ENCODE peak calls at places on chromosomes 6 and 20, in eight cellular contexts. C is hepatocyte, D is ovary, F is IMR-90, X is GM23248, A is mammary epithelial cell, J is breast epithelium, H is right cardiac atrium. V is an unnamed sample. For H3K27me3 and H3K4me1, the result is how much of the 10 kb centered on the place peaks cover.

GRCh38 chr6:92748131-92748530 is 671.2 kb downstream of the EPHA7 start:
- DNase-seq in X (no peak), H (no peak), F (no peak), A (no peak), J (no peak), C (no peak), D (no peak), V (no peak)

GRCh38 chr20:2708073-2708415 is 15.5 kb downstream of the EBF4 start:
- DNase-seq in F (no peak), C (no peak), H (no peak), X (no peak), D (no peak), J (no peak), A (no peak), V (no peak)

GRCh38 chr6:78462728-78463127 is 404.6 kb upstream of the IRAK1BP1 start:
- DNase-seq in A (no peak), H (no peak), D (no peak), X (no peak), J (no peak), C (no peak), F (no peak), V (no peak)

GRCh38 chr6:489762-490161 is 98.2 kb downstream of the IRF4 start:
- DNase-seq in F (no peak), J (no peak), D (no peak), A (no peak), C (no peak), X (no peak), H (no peak), V (no peak)

GRCh38 chr20:53905019-53905847 is 165.2 kb downstream of the BCAS1 start:
- DNase-seq in F (no peak), X (no peak), J (no peak), A (no peak), C (no peak), D (no peak), H (no peak), V (no peak)

GRCh38 chr6:17239260-17239659 is 41.9 kb upstream of the RBM24 start:
- DNase-seq in A (no peak), J (no peak), F (no peak), C (no peak), D (no peak), X (no peak), H (no peak), V (no peak)

GRCh38 chr20:49171928-49172327 is 16.2 kb downstream of the STAU1 start:
- DNase-seq in F (no peak), X (no peak), H (no peak), J (no peak), D (no peak), A (no peak), C (no peak), V (no peak)

GRCh38 chr6:127459231-127459641 is at the start of gene KIAA0408:
- DNase-seq in F (peak), C (peak), H (peak), A (peak), D (peak), J (no peak), X (peak), V (no peak)

GRCh38 chr6:3540253-3540820 is 83.5 kb upstream of the SLC22A23 start:
- DNase-seq in A (no peak), X (no peak), D (no peak), J (no peak), H (no peak), F (no peak), C (no peak), V (no peak)

GRCh38 chr6:46452312-46452917 is 38.8 kb downstream of the RCAN2 start:
- DNase-seq in H (no peak), A (peak), C (no peak), F (no peak), X (no peak), D (no peak), J (peak), V (no peak)

GRCh38 chr6:44304282-44305199 is 8.6 kb downstream of the AARS2 start:
- DNase-seq in F (peak), D (no peak), J (no peak), X (peak), H (peak), A (peak), C (peak), V (peak)

GRCh38 chr20:35600176-35600995 is 15.2 kb upstream of the SPAG4 start:
- DNase-seq in J (no peak), D (no peak), X (no peak), H (no peak), C (no peak), F (no peak), A (no peak), V (no peak)

GRCh38 chr6:111718326-111718725 is 112.6 kb upstream of the TRAF3IP2 start:
- DNase-seq in J (no peak), A (no peak), H (no peak), D (no peak), C (no peak), X (no peak), F (no peak), V (no peak)

GRCh38 chr20:43915209-43916072 is 789 bp downstream of the TOX2 start:
- DNase-seq in F (peak), D (peak), A (no peak), C (peak), H (no peak), X (peak), J (no peak), V (peak)

GRCh38 chr20:44526129-44526528 is 4.3 kb upstream of the SERINC3 start:
- DNase-seq in C (no peak), F (peak), X (peak), H (no peak), J (no peak), A (peak), D (no peak), V (no peak)

GRCh38 chr20:20009784-20010253 is 7.3 kb upstream of the NAA20 start:
- DNase-seq in J (no peak), H (no peak), D (no peak), A (no peak), C (no peak), F (no peak), X (peak), V (no peak)

GRCh38 chr6:124993327-124993726 is 31.1 kb downstream of the RNF217 start:
- DNase-seq in F (no peak), C (no peak), A (no peak), J (no peak), H (no peak), X (no peak), D (no peak), V (no peak)

GRCh38 chr20:9490171-9490570 is 24.2 kb upstream of the LAMP5 start:
- DNase-seq in J (no peak), X (no peak), H (no peak), D (no peak), A (no peak), F (no peak), C (no peak), V (no peak)

GRCh38 chr20:24070679-24071078 is 82.1 kb upstream of the GGTLC1 start:
- DNase-seq in J (no peak), C (no peak), F (no peak), X (no peak), A (no peak), D (no peak), H (no peak), V (no peak)

GRCh38 chr20:4592316-4593148 is 129.2 kb upstream of the PRND start:
- DNase-seq in C (peak), J (no peak), F (no peak), D (peak), H (peak), X (peak), A (peak), V (peak)

GRCh38 chr6:9499709-9500108 is 915.2 kb downstream of the TFAP2A start:
- DNase-seq in C (no peak), D (no peak), J (no peak), F (no peak), X (peak), H (no peak), A (no peak), V (no peak)

GRCh38 chr20:16052406-16052805 is 520.8 kb downstream of the KIF16B start:
- DNase-seq in X (no peak), A (no peak), D (no peak), J (no peak), H (no peak), F (no peak), C (no peak), V (no peak)

GRCh38 chr20:63782051-63782471 is 42.5 kb downstream of the SLC2A4RG start:
- DNase-seq in F (no peak), C (no peak), H (peak), A (no peak), X (no peak), J (no peak), D (no peak), V (peak)

GRCh38 chr6:125511809-125512341 is 210.1 kb upstream of the HDDC2 start:
- DNase-seq in A (no peak), D (no peak), J (no peak), X (peak), H (no peak), C (no peak), F (no peak), V (no peak)

GRCh38 chr20:58175425-58175824 is 53.0 kb downstream of the ANKRD60 start:
- DNase-seq in D (peak), J (no peak), X (no peak), C (no peak), F (no peak), H (no peak), A (no peak), V (no peak)

GRCh38 chr6:67896476-67896875 is 738.6 kb upstream of the ADGRB3 start:
- DNase-seq in H (no peak), D (no peak), X (no peak), J (no peak), F (no peak), C (no peak), A (no peak), V (no peak)

GRCh38 chr6:29792123-29793035 is 35.2 kb upstream of the HLA-G start:
- DNase-seq in D (peak), X (peak), F (no peak), C (peak), H (peak), J (peak), A (peak), V (peak)

DNA sequence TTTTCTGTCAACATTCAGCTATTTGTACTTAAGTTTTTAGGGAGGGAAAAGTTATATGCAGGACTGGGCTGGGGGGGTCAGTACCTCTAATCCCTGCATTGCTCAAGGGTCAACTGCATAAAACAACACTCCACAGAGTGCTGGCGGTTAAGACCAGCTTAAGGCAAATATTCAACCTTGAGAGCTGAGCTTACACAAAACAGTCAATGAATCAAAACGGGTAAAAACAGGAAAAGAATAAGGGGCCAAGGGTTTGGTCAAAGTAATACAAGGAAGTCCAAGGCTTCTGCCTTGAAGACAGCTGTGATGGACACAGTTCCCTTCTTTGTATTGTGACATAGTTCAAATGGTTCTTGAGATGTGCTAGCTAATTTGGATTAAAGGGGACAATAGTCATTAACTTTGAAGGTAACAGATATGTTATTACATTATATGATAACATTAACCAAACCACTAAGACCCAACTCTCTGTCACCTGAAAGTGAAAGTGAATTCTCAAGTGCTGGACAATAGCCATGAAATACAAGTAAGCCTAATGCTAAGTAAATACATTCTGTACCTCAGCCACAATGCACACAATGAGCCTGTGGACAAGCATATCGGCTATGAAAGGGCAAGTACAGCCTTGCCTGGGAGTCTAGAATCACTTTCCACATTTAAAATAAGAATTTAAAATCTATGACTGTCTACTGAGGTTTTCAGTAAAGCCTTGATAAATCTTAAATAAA is 106.8 kb downstream of the PDE10A start:
- DNase-seq in A (no peak), D (no peak), F (peak), J (no peak), H (no peak), X (no peak), C (no peak), V (no peak)
- H3K27ac ChIP-seq in A (no peak), D (no peak), F (no peak), J (no peak), H (no peak), X (no peak), C (no peak), V (no peak)

GRCh38 chr6:155377061-155377460 is 62.8 kb upstream of the TFB1M start:
- DNase-seq in C (no peak), D (no peak), F (peak), A (peak), X (peak), J (no peak), H (no peak), V (no peak)
- H3K27me3 ChIP-seq in C (under half), D (under half), F (under half), A (under half), X (under half), J (under half), H (under half), V (under half)

GRCh38 chr6:41425511-41425910 is 90.1 kb downstream of the NCR2 start:
- DNase-seq in C (no peak), F (no peak), A (no peak), X (no peak), J (no peak), H (no peak), D (no peak), V (no peak)
- H3K4me1 ChIP-seq in C (under half), F (under half), A (under half), X (under half), J (under half), H (under half), D (under half), V (under half)

GRCh38 chr6:72535124-72535523 is 86.7 kb upstream of the KCNQ5 start:
- DNase-seq in H (no peak), C (no peak), A (no peak), D (no peak), J (no peak), F (no peak), X (no peak), V (no peak)

GRCh38 chr6:72530152-72530551 is 91.7 kb upstream of the KCNQ5 start:
- DNase-seq in F (no peak), J (no peak), H (no peak), X (peak), A (no peak), D (no peak), C (no peak), V (no peak)

GRCh38 chr6:72534236-72534635 is 87.6 kb upstream of the KCNQ5 start:
- DNase-seq in D (no peak), H (no peak), X (peak), F (no peak), J (no peak), C (no peak), A (no peak), V (no peak)

GRCh38 chr6:72533601-72534000 is 88.3 kb upstream of the KCNQ5 start:
- DNase-seq in D (no peak), C (no peak), A (no peak), X (peak), F (peak), J (no peak), H (no peak), V (no peak)

DNA sequence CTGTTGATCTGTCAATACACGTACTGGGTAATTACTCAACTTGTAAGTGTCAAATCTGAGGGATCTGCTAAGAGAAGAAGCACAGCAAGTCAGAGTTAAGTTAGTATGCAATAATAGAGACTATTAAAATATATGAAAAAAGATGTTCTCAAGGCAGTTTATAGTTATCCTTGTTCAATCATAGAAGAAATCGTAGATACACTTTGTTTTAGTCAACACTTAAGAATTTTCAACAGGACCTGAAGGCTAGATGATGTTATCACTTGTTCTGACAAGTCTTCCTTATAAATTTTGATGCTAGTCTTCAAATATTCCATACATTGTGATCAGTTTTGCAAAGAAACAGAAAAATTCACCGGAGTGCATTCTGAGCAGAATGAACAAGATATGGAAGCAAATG is 91.1 kb upstream of the KCNQ5 start:
- DNase-seq in C (no peak), D (no peak), H (no peak), A (peak), X (no peak), F (no peak), J (no peak), V (no peak)
- H3K27ac ChIP-seq in C (no peak), D (no peak), H (no peak), A (no peak), X (no peak), F (no peak), J (no peak), V (no peak)

GRCh38 chr6:75209432-75209723 is 3.5 kb upstream of the COL12A1 start:
- DNase-seq in J (no peak), C (no peak), X (no peak), F (no peak), D (no peak), A (no peak), H (no peak), V (no peak)

GRCh38 chr6:75205776-75206334 is at the start of gene COL12A1:
- DNase-seq in J (peak), X (peak), F (peak), A (peak), C (peak), D (peak), H (peak), V (peak)

GRCh38 chr6:75206338-75207210 is 721 bp upstream of the COL12A1 start:
- DNase-seq in A (no peak), H (peak), C (peak), D (peak), J (no peak), X (peak), F (no peak), V (no peak)

GRCh38 chr6:75208564-75209431 is 2.9 kb upstream of the COL12A1 start:
- DNase-seq in X (peak), C (peak), H (peak), A (peak), J (peak), F (peak), D (peak), V (peak)

DNA sequence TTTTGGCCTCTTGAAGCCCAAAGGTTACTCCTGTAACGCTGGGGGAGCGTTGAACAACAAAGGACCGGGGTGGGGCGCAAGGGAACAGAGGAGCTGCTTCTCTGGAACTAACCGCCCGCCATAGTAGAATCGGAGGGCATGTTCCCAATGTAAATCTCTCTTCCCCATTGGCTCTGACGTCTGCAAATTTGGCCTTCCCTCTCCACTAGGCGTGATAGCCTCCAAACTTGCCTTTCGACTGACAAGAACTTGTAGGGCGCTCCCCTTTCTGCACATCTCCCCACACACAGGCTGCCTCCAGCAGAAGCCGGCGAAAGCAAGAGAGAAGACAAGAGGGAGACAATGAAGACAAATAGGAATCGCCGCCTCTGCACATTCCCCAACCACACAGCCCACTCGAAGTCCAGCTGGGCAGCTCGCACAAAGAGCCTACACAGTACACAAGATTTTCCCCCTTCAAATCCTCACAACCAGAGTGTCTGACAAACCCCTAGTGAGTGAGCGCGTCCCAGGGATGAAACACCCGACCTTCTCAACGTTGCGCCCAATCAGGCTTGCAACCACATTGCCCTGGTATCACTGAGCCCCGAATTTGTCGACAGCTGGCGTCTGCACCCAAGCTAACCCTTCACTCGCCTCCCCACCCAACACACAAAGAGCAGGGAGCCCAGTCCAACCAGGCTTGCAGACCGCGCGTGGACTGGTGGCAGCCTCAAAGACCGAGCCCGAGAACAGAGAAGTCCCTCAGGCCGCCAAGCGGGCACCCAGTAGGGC is 1.5 kb upstream of the COL12A1 start:
- DNase-seq in H (peak), J (no peak), F (peak), X (peak), A (no peak), D (peak), C (peak), V (no peak)
- H3K27me3 ChIP-seq in H (under half), J (under half), F (under half), X (under half), A (under half), D (under half), C (half or more), V (under half)

DNA sequence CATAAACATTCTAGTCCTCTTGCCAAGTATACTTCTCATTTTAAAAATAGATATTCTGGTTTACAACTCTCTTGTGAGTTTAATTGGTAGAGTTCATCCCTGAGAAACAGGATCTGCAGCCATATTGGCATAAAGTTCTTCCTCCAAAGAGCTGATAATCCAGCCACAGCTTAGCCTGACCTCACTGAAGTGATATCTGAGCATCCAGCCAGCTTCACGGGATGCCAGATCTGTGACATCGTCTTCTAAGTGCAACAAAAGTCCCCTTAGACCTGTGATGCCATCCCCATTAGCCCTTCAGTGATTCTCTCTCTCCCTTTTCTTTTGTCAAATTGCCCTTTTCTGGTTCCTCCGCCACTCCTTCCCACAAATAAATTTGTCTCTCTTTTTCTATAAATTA is 180.6 kb upstream of the STXBP5 start:
- DNase-seq in D (no peak), J (no peak), H (no peak), F (peak), X (no peak), C (no peak), A (no peak), V (no peak)
- H3K4me1 ChIP-seq in D (under half), J (under half), H (under half), F (under half), X (under half), C (under half), A (under half), V (under half)

GRCh38 chr6:139533573-139534471 is 159.4 kb upstream of the CITED2 start:
- DNase-seq in X (peak), H (no peak), C (peak), D (no peak), J (no peak), F (peak), A (no peak), V (no peak)
- H3K27ac ChIP-seq in X (peak), H (peak), C (peak), D (no peak), J (peak), F (peak), A (no peak), V (peak)

GRCh38 chr20:61086031-61086430 is 166.0 kb upstream of the CDH4 start:
- DNase-seq in X (no peak), A (no peak), D (no peak), J (no peak), F (no peak), H (no peak), C (no peak), V (no peak)
- H3K27me3 ChIP-seq in X (under half), A (under half), D (under half), J (under half), F (under half), H (under half), C (under half), V (under half)

GRCh38 chr20:50690562-50690978 is 772 bp downstream of the RIPOR3 start:
- DNase-seq in C (no peak), J (no peak), D (no peak), X (no peak), F (no peak), A (no peak), H (no peak), V (no peak)

GRCh38 chr20:50690979-50691584 is at the start of gene RIPOR3:
- DNase-seq in F (no peak), X (peak), C (peak), D (peak), H (peak), J (no peak), A (no peak), V (no peak)

GRCh38 chr20:50693001-50693400 is 1.7 kb upstream of the RIPOR3 start:
- DNase-seq in A (no peak), F (no peak), X (peak), H (no peak), J (no peak), C (no peak), D (no peak), V (no peak)

GRCh38 chr20:50692553-50692933 is 1.2 kb upstream of the RIPOR3 start:
- DNase-seq in C (no peak), H (no peak), F (no peak), D (no peak), X (no peak), J (no peak), A (no peak), V (no peak)

GRCh38 chr20:50691585-50692552 is 527 bp upstream of the RIPOR3 start:
- DNase-seq in X (peak), D (no peak), H (no peak), J (no peak), A (peak), C (peak), F (peak), V (no peak)
- H3K4me1 ChIP-seq in X (under half), D (under half), H (under half), J (under half), A (under half), C (under half), F (under half), V (under half)

V was measured in CD4-positive, CD25-positive, alpha-beta regulatory T cell.